ENCODE peak calls at places on chromosomes 12 and 14, in seven cellular contexts. Q is lower lobe of right lung, G is lung, Y is spleen, A is IMR-90, C is dorsolateral prefrontal cortex, W is psoas muscle. H is an unnamed sample.

GRCh38 chr12:76552343-76552938 is 7.1 kb downstream of the OSBPL8 start:
- DNase-seq in Q (no peak), G (no peak), Y (no peak), A (no peak), C (no peak), W (no peak), H (no peak)

GRCh38 chr12:95072900-95073697 is at the start of gene NR2C1:
- DNase-seq in Q (peak; percentile 95), G (peak; percentile 95), Y (peak; percentile 97), A (peak; percentile 92), C (peak; percentile 93), W (peak; percentile 97), H (peak; percentile 89)

GRCh38 chr14:93880025-93880820 is 46.9 kb upstream of the FAM181A start:
- DNase-seq in Q (peak; percentile 71), G (no peak), Y (no peak), A (no peak), C (no peak), W (no peak), H (no peak)

GRCh38 chr14:63875311-63875710 is 22.5 kb downstream of the SYNE2 start:
- DNase-seq in Q (no peak), G (no peak), Y (no peak), A (peak; percentile 91), C (no peak), W (no peak), H (no peak)

GRCh38 chr14:21557084-21557901 is 22.6 kb downstream of the OR10G3 start:
- DNase-seq in Q (peak; percentile 72), G (peak; percentile 86), Y (peak; percentile 40), A (peak; percentile 85), C (peak; percentile 49), W (peak; percentile 69), H (peak; percentile 51)

GRCh38 chr14:100715803-100716202 is 10.9 kb upstream of the DLK1 start:
- DNase-seq in Q (no peak), G (no peak), Y (no peak), A (no peak), C (no peak), W (no peak), H (no peak)

GRCh38 chr14:61553730-61554641 is 141.3 kb upstream of the HIF1A start:
- DNase-seq in Q (no peak), G (no peak), Y (no peak), A (peak; percentile 98), C (no peak), W (no peak), H (no peak)

GRCh38 chr12:66662729-66663128 is 16.1 kb downstream of the GRIP1 start:
- DNase-seq in Q (no peak), G (no peak), Y (no peak), A (peak; percentile 33), C (no peak), W (no peak), H (no peak)

GRCh38 chr12:104737682-104738370 is 220.3 kb downstream of the SLC41A2 start:
- DNase-seq in Q (no peak), G (no peak), Y (no peak), A (no peak), C (no peak), W (no peak), H (peak; percentile 8)

GRCh38 chr12:49059385-49060232 is 985 bp downstream of the KMT2D start:
- DNase-seq in Q (no peak), G (no peak), Y (peak; percentile 88), A (no peak), C (no peak), W (peak; percentile 74), H (no peak)

GRCh38 chr14:56498112-56498511 is 81.5 kb upstream of the TMEM260 start:
- DNase-seq in Q (no peak), G (no peak), Y (no peak), A (no peak), C (no peak), W (no peak), H (no peak)

GRCh38 chr12:6950944-6951540 is at the start of gene PTPN6:
- DNase-seq in Q (peak; percentile 92), G (peak; percentile 76), Y (peak; percentile 99), A (no peak), C (no peak), W (peak; percentile 81), H (no peak)

GRCh38 chr12:88663001-88663400 is 82.7 kb upstream of the KITLG start:
- DNase-seq in Q (no peak), G (no peak), Y (no peak), A (peak; percentile 27), C (no peak), W (no peak), H (no peak)

GRCh38 chr14:69093551-69094421 is 59.1 kb downstream of the DCAF5 start:
- DNase-seq in Q (no peak), G (no peak), Y (no peak), A (peak; percentile 61), C (no peak), W (no peak), H (peak; percentile 2)

GRCh38 chr12:68259318-68259940 is 6.0 kb upstream of the IL22 start:
- DNase-seq in Q (no peak), G (no peak), Y (no peak), A (peak; percentile 92), C (no peak), W (no peak), H (no peak)

GRCh38 chr14:88179725-88180124 is 143.3 kb downstream of the KCNK10 start:
- DNase-seq in Q (no peak), G (no peak), Y (no peak), A (no peak), C (no peak), W (no peak), H (no peak)

GRCh38 chr14:91369628-91370445 is 47.8 kb downstream of the CCDC88C start:
- DNase-seq in Q (no peak), G (peak; percentile 47), Y (no peak), A (no peak), C (peak; percentile 74), W (no peak), H (no peak)

GRCh38 chr12:122861586-122861970 is 26.3 kb downstream of the HIP1R start:
- DNase-seq in Q (no peak), G (no peak), Y (peak; percentile 78), A (no peak), C (no peak), W (no peak), H (no peak)
- H3K27ac ChIP-seq in Q (peak overlapping the region; percentile 68), G (no peak overlapping the region), Y (peak overlapping the region; percentile 48), A (no peak overlapping the region), C (peak overlapping the region; percentile 87), W (no peak overlapping the region), H (peak overlapping the region; percentile 80)

GRCh38 chr12:45377815-45378214 is 161.9 kb downstream of the ANO6 start:
- DNase-seq in Q (no peak), G (no peak), Y (no peak), A (no peak), C (no peak), W (no peak), H (no peak)
- H3K27ac ChIP-seq in Q (no peak overlapping the region), G (no peak overlapping the region), Y (no peak overlapping the region), A (no peak overlapping the region), C (no peak overlapping the region), W (no peak overlapping the region), H (no peak overlapping the region)

GRCh38 chr14:34204774-34205173 is 253.9 kb upstream of the EGLN3 start:
- DNase-seq in Q (no peak), G (no peak), Y (no peak), A (no peak), C (no peak), W (no peak), H (no peak)

GRCh38 chr14:34201909-34202622 is 251.2 kb upstream of the EGLN3 start:
- DNase-seq in Q (no peak), G (no peak), Y (no peak), A (no peak), C (no peak), W (no peak), H (no peak)

GRCh38 chr14:34198096-34198495 is 247.2 kb upstream of the EGLN3 start:
- DNase-seq in Q (no peak), G (no peak), Y (no peak), A (no peak), C (no peak), W (no peak), H (no peak)

GRCh38 chr14:34203271-34203722 is 252.4 kb upstream of the EGLN3 start:
- DNase-seq in Q (no peak), G (no peak), Y (no peak), A (no peak), C (no peak), W (no peak), H (no peak)

GRCh38 chr14:34199585-34199984 is 248.7 kb upstream of the EGLN3 start:
- DNase-seq in Q (no peak), G (no peak), Y (no peak), A (peak; percentile 46), C (no peak), W (no peak), H (no peak)
- H3K27ac ChIP-seq in Q (no peak overlapping the region), G (no peak overlapping the region), Y (no peak overlapping the region), A (no peak overlapping the region), C (no peak overlapping the region), W (no peak overlapping the region), H (no peak overlapping the region)

GRCh38 chr14:67269338-67270060 is 28.3 kb downstream of the PALS1 start:
- DNase-seq in Q (no peak), G (no peak), Y (no peak), A (peak; percentile 87), C (no peak), W (no peak), H (no peak)
- H3K27ac ChIP-seq in Q (peak overlapping the region; percentile 21), G (no peak overlapping the region), Y (peak overlapping the region; percentile 62), A (peak overlapping the region; percentile 88), C (peak overlapping the region; percentile 92), W (peak overlapping the region; percentile 31), H (peak overlapping the region; percentile 89)

DNA sequence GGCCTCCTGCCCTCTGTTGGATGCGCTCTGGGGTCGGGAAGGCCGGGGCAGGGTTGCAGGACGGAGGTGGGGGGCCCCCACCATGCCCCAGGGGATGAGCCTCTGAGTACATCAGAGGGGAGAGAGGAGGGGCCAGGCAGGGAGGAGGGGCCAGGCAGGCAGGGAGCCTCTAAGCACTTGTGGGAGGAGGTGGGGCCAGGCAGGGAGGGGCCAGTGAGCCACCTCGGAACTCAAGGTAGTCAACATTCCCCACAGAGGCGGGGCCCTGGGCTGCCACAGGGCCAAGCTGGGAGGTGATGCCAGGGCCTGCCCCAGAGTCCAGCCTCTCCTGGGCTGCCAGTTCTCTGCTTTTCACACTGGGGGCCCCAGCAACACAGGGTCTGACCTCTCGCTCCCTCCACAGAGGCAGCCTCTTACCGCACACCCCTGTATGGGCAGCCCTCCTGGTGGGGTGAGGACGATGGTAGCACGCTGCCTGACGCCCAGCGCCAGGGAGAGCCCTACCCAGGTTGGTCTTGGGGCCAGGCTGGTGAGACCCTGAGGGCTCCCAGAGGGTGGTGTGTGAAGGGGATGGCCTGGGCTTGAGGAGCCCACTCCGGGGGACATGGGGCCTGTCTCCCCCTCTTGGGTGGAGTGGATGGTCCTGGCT is 17.4 kb downstream of the CEP170B start:
- DNase-seq in Q (peak; percentile 82), G (peak; percentile 61), Y (peak; percentile 68), A (no peak), C (no peak), W (peak; percentile 54), H (no peak)
- H3K27ac ChIP-seq in Q (no peak overlapping the region), G (no peak overlapping the region), Y (no peak overlapping the region), A (no peak overlapping the region), C (no peak overlapping the region), W (no peak overlapping the region), H (no peak overlapping the region)

GRCh38 chr14:74942608-74943007 is 12.8 kb downstream of the PGF start:
- DNase-seq in Q (no peak), G (no peak), Y (peak; percentile 79), A (no peak), C (no peak), W (no peak), H (no peak)
- H3K27ac ChIP-seq in Q (peak overlapping the region; percentile 85), G (peak overlapping the region; percentile 73), Y (peak overlapping the region; percentile 81), A (no peak overlapping the region), C (peak overlapping the region; percentile 96), W (peak overlapping the region; percentile 90), H (peak overlapping the region; percentile 79)

GRCh38 chr14:74514471-74514932 is 20.9 kb downstream of the ISCA2 start:
- DNase-seq in Q (peak; percentile 83), G (peak; percentile 51), Y (peak; percentile 73), A (peak; percentile 52), C (no peak), W (peak; percentile 48), H (no peak)
- H3K27ac ChIP-seq in Q (peak overlapping the region; percentile 74), G (no peak overlapping the region), Y (peak overlapping the region; percentile 51), A (peak overlapping the region; percentile 30), C (no peak overlapping the region), W (no peak overlapping the region), H (no peak overlapping the region)

H was measured in substantia nigra.